ENCODE peak calls at places on chromosome 11, in four cellular contexts. X, Y, Z and Q are unnamed samples.

GRCh38 chr11:111845256-111846028 is 25.9 kb downstream of the ALG9 start:
- DNase-seq in Z (no peak), X (peak; percentile 57), Y (no peak), Q (no peak)

GRCh38 chr11:46402957-46403902 is 11.7 kb upstream of the CHRM4 start:
- DNase-seq in Z (no peak), X (no peak), Y (no peak), Q (no peak)

GRCh38 chr11:15967166-15967565 is 389.2 kb downstream of the SOX6 start:
- DNase-seq in X (no peak), Y (no peak), Z (no peak), Q (peak; percentile 47)

GRCh38 chr11:113806403-113806802 is 26.8 kb downstream of the CLDN25 start:
- DNase-seq in Z (no peak), Y (no peak), X (no peak), Q (peak; percentile 51)

GRCh38 chr11:58907780-58908179 is 31.5 kb upstream of the GLYATL1 start:
- DNase-seq in Y (no peak), Z (no peak), X (peak; percentile 22), Q (no peak)

GRCh38 chr11:133843454-133843987 is 1.8 kb downstream of the SPATA19 start:
- DNase-seq in Y (no peak), Z (no peak), X (no peak), Q (no peak)

GRCh38 chr11:126585388-126586302 is 230.2 kb downstream of the ST3GAL4 start:
- DNase-seq in X (no peak), Z (no peak), Y (no peak), Q (no peak)

GRCh38 chr11:47980093-47980906 is at the start of gene PTPRJ:
- DNase-seq in Y (no peak), Z (peak; percentile 70), X (no peak), Q (peak; percentile 89)

GRCh38 chr11:116885951-116886629 is 48.7 kb upstream of the APOA1 start:
- DNase-seq in Z (no peak), Y (no peak), X (no peak), Q (no peak)

GRCh38 chr11:33692013-33692504 is 8.6 kb downstream of the C11orf91 start:
- DNase-seq in Y (no peak), Z (no peak), X (no peak), Q (no peak)

DNA sequence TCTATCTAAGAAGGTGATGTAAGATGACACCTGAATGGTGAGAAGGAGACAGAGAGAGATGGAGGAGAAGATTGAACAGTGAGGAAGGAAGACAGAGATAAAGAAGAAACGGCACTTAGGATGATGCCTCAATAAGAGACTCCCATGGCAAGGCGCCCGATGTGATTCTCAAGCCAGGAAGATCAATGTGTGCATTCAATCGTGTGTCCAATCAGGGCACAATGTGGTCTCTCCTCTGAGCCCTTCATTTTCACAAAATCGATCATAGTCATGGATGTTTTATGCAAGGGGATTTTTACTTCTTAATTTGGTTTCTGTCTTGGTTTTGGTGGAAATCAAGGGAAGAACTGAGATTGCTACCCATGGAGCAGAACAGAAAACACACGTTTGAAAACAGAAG is 19.9 kb upstream of the TMPRSS13 start:
- DNase-seq in X (no peak), Z (no peak), Y (no peak), Q (no peak)
- TF ChIP-seq SPI1 in X (no peak), Z (no peak), Y (no peak), Q (no peak)

DNA sequence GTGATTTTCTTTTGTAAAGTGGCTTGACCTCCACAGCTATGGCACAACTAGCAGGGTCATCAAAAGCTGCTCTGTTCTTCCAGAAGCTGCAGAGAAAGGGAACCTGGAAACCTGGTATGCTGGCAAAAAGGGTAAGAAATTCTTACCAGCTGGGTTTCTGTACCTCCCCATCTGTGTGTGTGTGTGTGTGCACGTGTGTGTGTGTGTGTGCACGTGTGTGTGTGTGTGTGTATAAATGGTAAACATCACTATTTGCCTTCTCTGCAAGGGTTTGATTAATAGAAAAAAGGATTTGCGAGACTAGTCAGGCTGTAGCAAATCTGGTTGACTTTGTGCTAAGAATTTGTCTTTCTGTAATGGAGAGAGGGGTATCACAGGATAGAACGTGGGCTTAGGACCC is 4.7 kb upstream of the MRPL17 start:
- DNase-seq in X (no peak), Z (no peak), Y (no peak), Q (no peak)
- TF ChIP-seq SPI1 in X (no peak), Z (no peak), Y (no peak), Q (no peak)

DNA sequence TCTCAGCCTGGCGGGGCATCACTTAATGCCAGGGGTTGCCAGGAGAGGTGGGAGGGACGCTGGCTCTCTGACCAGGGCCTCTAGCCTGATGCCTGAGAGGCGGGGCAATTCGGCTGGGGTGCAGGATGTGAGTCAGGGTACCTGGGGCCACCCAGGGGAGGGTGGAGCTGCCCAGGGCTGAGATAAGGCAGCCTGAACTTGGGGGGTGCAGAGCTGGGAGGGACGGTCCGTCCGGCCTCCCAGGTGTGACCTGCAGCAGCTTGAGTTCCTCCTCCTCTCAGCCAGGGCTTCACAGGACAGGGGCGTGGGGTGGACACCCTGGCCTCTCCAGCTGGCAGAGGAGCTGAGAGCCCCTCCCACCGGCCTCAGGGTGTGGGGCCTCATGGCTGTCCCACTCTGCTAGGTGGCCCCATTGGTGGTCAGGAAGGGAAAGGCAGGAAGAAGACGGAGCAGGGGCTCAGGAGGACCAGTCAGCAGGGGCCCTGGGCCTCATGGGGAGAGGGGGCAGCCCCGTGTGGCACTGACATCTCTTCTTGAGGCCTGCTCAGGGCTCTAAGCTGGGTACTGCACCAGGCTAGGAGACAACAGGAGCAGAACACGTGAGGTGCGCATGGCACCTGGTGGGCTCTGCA is 942 bp upstream of the RPS6KA4 start:
- DNase-seq in Z (peak; percentile 19), Y (no peak), X (no peak), Q (peak; percentile 85)
- TF ChIP-seq SPI1 in Z (no peak), Y (no peak), X (no peak), Q (no peak)

DNA sequence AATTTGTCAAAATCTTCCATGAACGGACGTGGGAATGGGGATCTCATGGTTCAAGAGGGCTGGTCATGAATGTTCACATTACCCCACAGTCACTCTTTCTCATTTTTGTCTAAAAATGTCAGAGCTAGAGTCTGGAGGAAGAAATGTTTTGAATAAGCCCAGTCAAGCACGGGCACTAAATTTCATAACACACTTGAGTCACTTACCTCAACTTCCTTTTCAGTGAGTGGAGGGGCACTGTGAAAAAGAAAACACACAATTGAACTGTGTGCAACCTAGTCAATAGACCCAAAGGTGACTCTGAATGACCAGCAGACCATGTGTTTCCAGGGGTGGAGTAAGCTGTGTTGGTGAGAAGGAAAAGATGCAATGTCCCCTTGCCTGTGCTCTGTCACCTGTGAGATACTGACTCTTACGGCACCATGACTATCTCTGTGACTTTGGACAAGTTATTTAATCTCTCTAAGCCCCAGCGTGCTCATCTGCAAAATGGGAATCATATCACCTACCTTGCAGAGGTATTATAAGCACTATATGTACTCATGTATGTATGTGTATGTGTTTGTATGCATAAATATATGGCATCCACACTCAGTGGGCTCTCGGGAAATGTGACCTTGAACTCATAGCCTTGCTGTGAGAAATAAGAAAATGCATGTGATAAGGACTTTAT is 38.2 kb upstream of the LYVE1 start:
- DNase-seq in X (peak; percentile 90), Z (no peak), Y (peak; percentile 16), Q (no peak)
- TF ChIP-seq SPI1 in X (no peak), Z (no peak), Y (no peak), Q (no peak)

GRCh38 chr11:1387521-1387920 is 2.2 kb upstream of the BRSK2 start:
- DNase-seq in Z (no peak), X (no peak), Y (no peak), Q (no peak)

GRCh38 chr11:1382831-1383607 is 6.7 kb upstream of the BRSK2 start:
- DNase-seq in Z (peak; percentile 86), X (peak; percentile 52), Y (peak; percentile 26), Q (peak; percentile 65)

GRCh38 chr11:1382429-1382828 is 7.3 kb upstream of the BRSK2 start:
- DNase-seq in Y (no peak), Z (no peak), X (no peak), Q (no peak)

GRCh38 chr11:1381793-1382425 is 7.8 kb upstream of the BRSK2 start:
- DNase-seq in Y (no peak), X (no peak), Z (no peak), Q (no peak)

GRCh38 chr11:1384206-1384965 is 5.3 kb upstream of the BRSK2 start:
- DNase-seq in Z (no peak), Y (peak; percentile 8), X (no peak), Q (no peak)
- TF ChIP-seq SPI1 in Z (no peak), Y (no peak), X (no peak), Q (no peak)

GRCh38 chr11:134975866-134976265 is 563.8 kb upstream of the B3GAT1 start:
- DNase-seq in X (no peak), Z (no peak), Y (no peak), Q (no peak)

GRCh38 chr11:134980819-134981710 is 569.0 kb upstream of the B3GAT1 start:
- DNase-seq in Z (no peak), Y (no peak), X (no peak), Q (no peak)

GRCh38 chr11:134978388-134979088 is 566.5 kb upstream of the B3GAT1 start:
- DNase-seq in X (no peak), Y (no peak), Z (no peak), Q (peak; percentile 17)

GRCh38 chr11:134973801-134974200 is 561.8 kb upstream of the B3GAT1 start:
- DNase-seq in Y (no peak), Z (no peak), X (no peak), Q (no peak)

GRCh38 chr11:134976540-134976939 is 564.5 kb upstream of the B3GAT1 start:
- DNase-seq in Z (no peak), X (no peak), Y (no peak), Q (no peak)
- TF ChIP-seq SPI1 in Z (no peak), X (no peak), Y (no peak), Q (no peak)

GRCh38 chr11:92227233-92227593 is 2.6 kb downstream of the FAT3 start:
- DNase-seq in Z (no peak), X (no peak), Y (no peak), Q (no peak)
- TF ChIP-seq SPI1 in Z (no peak), X (no peak), Y (no peak), Q (no peak)